ENCODE peak calls at places on chromosome X, in ten cellular contexts. One of them, this sample, is unnamed.

GRCh38 chrX:129576539-129576938 is 36.5 kb downstream of the OCRL start:
- DNase-seq in tibial artery: no peak
- DNase-seq in foreskin fibroblast: no peak
- DNase-seq in CD8-positive, alpha-beta T cell: no peak
- DNase-seq in endodermal cell: no peak
- DNase-seq in suprapubic skin: no peak
- DNase-seq in fibroblast of villous mesenchyme: no peak
- DNase-seq in cardiac fibroblast: no peak
- DNase-seq in iPS DF 6.9: no peak
- DNase-seq in dorsolateral prefrontal cortex: no peak
- DNase-seq in this sample: no peak

GRCh38 chrX:38262715-38263620 is 42.3 kb upstream of the SRPX start:
- DNase-seq in CD8-positive, alpha-beta T cell: no peak
- DNase-seq in dorsolateral prefrontal cortex: no peak
- DNase-seq in cardiac fibroblast: peak; percentile 8
- DNase-seq in tibial artery: no peak
- DNase-seq in endodermal cell: no peak
- DNase-seq in fibroblast of villous mesenchyme: peak; percentile 65
- DNase-seq in iPS DF 6.9: no peak
- DNase-seq in foreskin fibroblast: peak; percentile 47
- DNase-seq in suprapubic skin: no peak
- DNase-seq in this sample: no peak

GRCh38 chrX:65406532-65406931 is 128.1 kb downstream of the LAS1L start:
- DNase-seq in endodermal cell: no peak
- DNase-seq in iPS DF 6.9: no peak
- DNase-seq in tibial artery: no peak
- DNase-seq in cardiac fibroblast: no peak
- DNase-seq in CD8-positive, alpha-beta T cell: no peak
- DNase-seq in fibroblast of villous mesenchyme: no peak
- DNase-seq in foreskin fibroblast: no peak
- DNase-seq in suprapubic skin: no peak
- DNase-seq in dorsolateral prefrontal cortex: no peak
- DNase-seq in this sample: no peak

GRCh38 chrX:140177821-140178220 is 212.5 kb upstream of the CXorf66 start:
- DNase-seq in tibial artery: no peak
- DNase-seq in dorsolateral prefrontal cortex: no peak
- DNase-seq in foreskin fibroblast: no peak
- DNase-seq in cardiac fibroblast: no peak
- DNase-seq in suprapubic skin: no peak
- DNase-seq in endodermal cell: no peak
- DNase-seq in CD8-positive, alpha-beta T cell: no peak
- DNase-seq in iPS DF 6.9: peak; percentile 5
- DNase-seq in fibroblast of villous mesenchyme: no peak
- DNase-seq in this sample: no peak

GRCh38 chrX:119970574-119970973 is 27.0 kb upstream of the NKAP start:
- DNase-seq in iPS DF 6.9: no peak
- DNase-seq in dorsolateral prefrontal cortex: no peak
- DNase-seq in foreskin fibroblast: no peak
- DNase-seq in CD8-positive, alpha-beta T cell: no peak
- DNase-seq in cardiac fibroblast: no peak
- DNase-seq in endodermal cell: no peak
- DNase-seq in fibroblast of villous mesenchyme: no peak
- DNase-seq in tibial artery: no peak
- DNase-seq in suprapubic skin: no peak
- DNase-seq in this sample: no peak

GRCh38 chrX:153667281-153667831 is 6.3 kb downstream of the PNCK start:
- DNase-seq in foreskin fibroblast: no peak
- DNase-seq in dorsolateral prefrontal cortex: no peak
- DNase-seq in tibial artery: no peak
- DNase-seq in cardiac fibroblast: no peak
- DNase-seq in endodermal cell: peak; percentile 25
- DNase-seq in iPS DF 6.9: no peak
- DNase-seq in CD8-positive, alpha-beta T cell: no peak
- DNase-seq in fibroblast of villous mesenchyme: no peak
- DNase-seq in suprapubic skin: no peak
- DNase-seq in this sample: no peak

GRCh38 chrX:136750364-136750763 is 30.4 kb downstream of the ARHGEF6 start:
- DNase-seq in fibroblast of villous mesenchyme: peak; percentile 11
- DNase-seq in suprapubic skin: no peak
- DNase-seq in cardiac fibroblast: peak; percentile 27
- DNase-seq in foreskin fibroblast: no peak
- DNase-seq in iPS DF 6.9: no peak
- DNase-seq in dorsolateral prefrontal cortex: no peak
- DNase-seq in CD8-positive, alpha-beta T cell: no peak
- DNase-seq in endodermal cell: no peak
- DNase-seq in tibial artery: no peak
- DNase-seq in this sample: peak; percentile 27

GRCh38 chrX:34642849-34643248 is 14.2 kb downstream of the TMEM47 start:
- DNase-seq in suprapubic skin: no peak
- DNase-seq in dorsolateral prefrontal cortex: no peak
- DNase-seq in tibial artery: no peak
- DNase-seq in CD8-positive, alpha-beta T cell: no peak
- DNase-seq in endodermal cell: no peak
- DNase-seq in fibroblast of villous mesenchyme: no peak
- DNase-seq in foreskin fibroblast: no peak
- DNase-seq in cardiac fibroblast: no peak
- DNase-seq in iPS DF 6.9: no peak
- DNase-seq in this sample: no peak

GRCh38 chrX:10119399-10119990 is 37.3 kb upstream of the CLCN4 start:
- DNase-seq in endodermal cell: peak; percentile 86
- DNase-seq in dorsolateral prefrontal cortex: no peak
- DNase-seq in suprapubic skin: peak; percentile 82
- DNase-seq in tibial artery: peak; percentile 71
- DNase-seq in foreskin fibroblast: peak; percentile 45
- DNase-seq in fibroblast of villous mesenchyme: peak; percentile 91
- DNase-seq in iPS DF 6.9: peak; percentile 31
- DNase-seq in CD8-positive, alpha-beta T cell: peak; percentile 89
- DNase-seq in cardiac fibroblast: peak; percentile 90
- DNase-seq in this sample: peak; percentile 45

GRCh38 chrX:151153086-151153485 is 23.3 kb upstream of the GPR50 start:
- DNase-seq in cardiac fibroblast: peak; percentile 28
- DNase-seq in tibial artery: no peak
- DNase-seq in CD8-positive, alpha-beta T cell: no peak
- DNase-seq in dorsolateral prefrontal cortex: peak; percentile 41
- DNase-seq in fibroblast of villous mesenchyme: peak; percentile 16
- DNase-seq in foreskin fibroblast: peak; percentile 32
- DNase-seq in suprapubic skin: no peak
- DNase-seq in endodermal cell: peak; percentile 78
- DNase-seq in iPS DF 6.9: no peak
- DNase-seq in this sample: no peak

GRCh38 chrX:142938793-142939192 is 86.9 kb upstream of the SPANXN4 start:
- DNase-seq in foreskin fibroblast: no peak
- DNase-seq in cardiac fibroblast: no peak
- DNase-seq in suprapubic skin: no peak
- DNase-seq in endodermal cell: no peak
- DNase-seq in dorsolateral prefrontal cortex: no peak
- DNase-seq in fibroblast of villous mesenchyme: no peak
- DNase-seq in tibial artery: no peak
- DNase-seq in iPS DF 6.9: no peak
- DNase-seq in CD8-positive, alpha-beta T cell: no peak
- DNase-seq in this sample: no peak

GRCh38 chrX:13569479-13570244 is at the start of gene EGFL6:
- DNase-seq in endodermal cell: peak; percentile 74
- DNase-seq in dorsolateral prefrontal cortex: no peak
- DNase-seq in suprapubic skin: no peak
- DNase-seq in foreskin fibroblast: no peak
- DNase-seq in iPS DF 6.9: no peak
- DNase-seq in fibroblast of villous mesenchyme: no peak
- DNase-seq in CD8-positive, alpha-beta T cell: no peak
- DNase-seq in tibial artery: no peak
- DNase-seq in cardiac fibroblast: no peak
- DNase-seq in this sample: no peak

GRCh38 chrX:23369037-23369436 is 34.4 kb downstream of the PTCHD1 start:
- DNase-seq in dorsolateral prefrontal cortex: no peak
- DNase-seq in foreskin fibroblast: no peak
- DNase-seq in fibroblast of villous mesenchyme: no peak
- DNase-seq in endodermal cell: no peak
- DNase-seq in suprapubic skin: no peak
- DNase-seq in CD8-positive, alpha-beta T cell: no peak
- DNase-seq in iPS DF 6.9: no peak
- DNase-seq in cardiac fibroblast: no peak
- DNase-seq in tibial artery: no peak
- DNase-seq in this sample: no peak

DNA sequence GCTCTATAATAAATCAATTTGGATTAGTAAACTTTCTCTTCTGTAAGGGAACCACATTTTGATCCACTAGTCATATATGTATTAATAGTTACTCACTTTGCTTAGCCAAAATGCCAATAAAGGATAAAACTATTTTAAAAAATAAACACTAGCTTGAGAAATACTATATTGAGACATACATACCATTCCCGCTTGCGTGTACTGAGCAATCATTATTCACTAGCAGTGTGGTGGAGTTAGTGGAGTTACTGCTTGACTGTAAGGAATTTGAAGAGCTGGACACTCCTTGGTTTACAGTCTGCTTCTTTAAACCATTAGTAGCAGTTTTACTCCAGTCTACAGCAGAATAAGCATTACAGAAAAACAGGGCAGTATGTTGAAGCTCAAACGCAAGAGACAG is 10.8 kb upstream of the PHKA2 start:
- DNase-seq in tibial artery: no peak
- DNase-seq in CD8-positive, alpha-beta T cell: no peak
- DNase-seq in suprapubic skin: no peak
- DNase-seq in dorsolateral prefrontal cortex: no peak
- DNase-seq in cardiac fibroblast: peak; percentile 85
- DNase-seq in endodermal cell: no peak
- DNase-seq in iPS DF 6.9: no peak
- DNase-seq in fibroblast of villous mesenchyme: peak; percentile 66
- DNase-seq in foreskin fibroblast: peak; percentile 68
- DNase-seq in this sample: no peak
- H3K4me3 ChIP-seq in tibial artery: no peak overlapping the region
- H3K4me3 ChIP-seq in CD8-positive, alpha-beta T cell: no peak overlapping the region
- H3K4me3 ChIP-seq in suprapubic skin: no peak overlapping the region
- H3K4me3 ChIP-seq in dorsolateral prefrontal cortex: no peak overlapping the region
- H3K4me3 ChIP-seq in cardiac fibroblast: no peak overlapping the region
- H3K4me3 ChIP-seq in endodermal cell: no peak overlapping the region
- H3K4me3 ChIP-seq in iPS DF 6.9: no peak overlapping the region
- H3K4me3 ChIP-seq in fibroblast of villous mesenchyme: no peak overlapping the region
- H3K4me3 ChIP-seq in foreskin fibroblast: no peak overlapping the region
- H3K4me3 ChIP-seq in this sample: no peak overlapping the region

GRCh38 chrX:44903842-44904530 is 31.0 kb downstream of the KDM6A start:
- DNase-seq in foreskin fibroblast: no peak
- DNase-seq in cardiac fibroblast: no peak
- DNase-seq in suprapubic skin: no peak
- DNase-seq in CD8-positive, alpha-beta T cell: no peak
- DNase-seq in endodermal cell: no peak
- DNase-seq in fibroblast of villous mesenchyme: no peak
- DNase-seq in dorsolateral prefrontal cortex: no peak
- DNase-seq in tibial artery: no peak
- DNase-seq in iPS DF 6.9: no peak
- DNase-seq in this sample: no peak
- H3K4me3 ChIP-seq in foreskin fibroblast: no peak overlapping the region
- H3K4me3 ChIP-seq in cardiac fibroblast: no peak overlapping the region
- H3K4me3 ChIP-seq in suprapubic skin: no peak overlapping the region
- H3K4me3 ChIP-seq in CD8-positive, alpha-beta T cell: no peak overlapping the region
- H3K4me3 ChIP-seq in endodermal cell: no peak overlapping the region
- H3K4me3 ChIP-seq in fibroblast of villous mesenchyme: no peak overlapping the region
- H3K4me3 ChIP-seq in dorsolateral prefrontal cortex: no peak overlapping the region
- H3K4me3 ChIP-seq in tibial artery: no peak overlapping the region
- H3K4me3 ChIP-seq in iPS DF 6.9: no peak overlapping the region
- H3K4me3 ChIP-seq in this sample: no peak overlapping the region

GRCh38 chrX:1334854-1335253 is 1.7 kb upstream of the IL3RA start:
- DNase-seq in fibroblast of villous mesenchyme: no peak
- DNase-seq in suprapubic skin: no peak
- DNase-seq in dorsolateral prefrontal cortex: no peak
- DNase-seq in endodermal cell: no peak
- DNase-seq in tibial artery: no peak
- DNase-seq in foreskin fibroblast: no peak
- DNase-seq in CD8-positive, alpha-beta T cell: no peak
- DNase-seq in cardiac fibroblast: no peak
- DNase-seq in iPS DF 6.9: no peak
- DNase-seq in this sample: no peak

GRCh38 chrX:1341531-1342179 is 5.1 kb downstream of the IL3RA start:
- DNase-seq in foreskin fibroblast: no peak
- DNase-seq in dorsolateral prefrontal cortex: no peak
- DNase-seq in fibroblast of villous mesenchyme: no peak
- DNase-seq in tibial artery: no peak
- DNase-seq in endodermal cell: no peak
- DNase-seq in cardiac fibroblast: no peak
- DNase-seq in iPS DF 6.9: no peak
- DNase-seq in CD8-positive, alpha-beta T cell: no peak
- DNase-seq in suprapubic skin: no peak
- DNase-seq in this sample: no peak

GRCh38 chrX:1330605-1331004 is 6.0 kb upstream of the IL3RA start:
- DNase-seq in foreskin fibroblast: no peak
- DNase-seq in fibroblast of villous mesenchyme: no peak
- DNase-seq in suprapubic skin: no peak
- DNase-seq in CD8-positive, alpha-beta T cell: no peak
- DNase-seq in cardiac fibroblast: no peak
- DNase-seq in dorsolateral prefrontal cortex: no peak
- DNase-seq in iPS DF 6.9: no peak
- DNase-seq in endodermal cell: no peak
- DNase-seq in tibial artery: no peak
- DNase-seq in this sample: no peak

DNA sequence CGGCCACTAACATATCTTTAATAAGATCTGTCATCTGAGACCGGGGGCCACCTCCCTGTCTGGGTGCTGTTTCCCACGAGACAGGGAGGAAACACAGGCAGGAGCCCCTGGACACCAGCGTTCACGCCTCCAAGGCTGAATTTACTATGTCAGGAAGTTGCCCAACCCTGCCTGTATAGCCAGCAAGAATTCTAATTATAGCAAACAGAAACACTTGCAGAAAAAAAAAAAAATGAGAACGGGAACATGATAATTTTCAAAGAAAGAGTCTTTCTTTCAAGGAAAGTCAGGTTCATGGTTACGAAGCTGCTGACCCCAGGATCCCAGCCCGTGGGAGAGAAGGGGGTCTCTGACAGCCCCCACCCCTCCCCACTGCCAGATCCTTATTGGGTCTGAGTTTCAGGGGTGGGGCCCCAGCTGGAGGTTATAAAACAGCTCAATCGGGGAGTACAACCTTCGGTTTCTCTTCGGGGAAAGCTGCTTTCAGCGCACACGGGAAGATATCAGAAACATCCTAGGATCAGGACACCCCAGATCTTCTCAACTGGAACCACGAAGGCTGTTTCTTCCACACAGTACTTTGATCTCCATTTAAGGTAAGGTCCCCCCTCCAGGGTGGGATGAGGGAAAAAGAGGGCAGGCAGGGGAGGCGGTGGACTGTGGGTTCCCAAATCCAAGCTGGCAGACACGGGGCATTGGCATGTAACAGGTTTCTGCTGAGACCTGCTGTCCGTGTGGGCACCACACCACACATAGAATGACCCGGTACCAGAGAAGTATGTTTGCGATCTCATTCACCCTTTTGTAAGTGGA is at the start of gene IL3RA:
- DNase-seq in cardiac fibroblast: peak; percentile 40
- DNase-seq in fibroblast of villous mesenchyme: peak; percentile 33
- DNase-seq in endodermal cell: no peak
- DNase-seq in suprapubic skin: no peak
- DNase-seq in CD8-positive, alpha-beta T cell: no peak
- DNase-seq in tibial artery: peak; percentile 68
- DNase-seq in iPS DF 6.9: no peak
- DNase-seq in dorsolateral prefrontal cortex: no peak
- DNase-seq in foreskin fibroblast: no peak
- DNase-seq in this sample: no peak
- H3K4me3 ChIP-seq in cardiac fibroblast: peak within 1 kb of the TSS; percentile 25
- H3K4me3 ChIP-seq in fibroblast of villous mesenchyme: peak within 1 kb of the TSS; percentile 34
- H3K4me3 ChIP-seq in endodermal cell: no peak within 1 kb of the TSS
- H3K4me3 ChIP-seq in suprapubic skin: peak within 1 kb of the TSS; percentile 50
- H3K4me3 ChIP-seq in CD8-positive, alpha-beta T cell: peak within 1 kb of the TSS; percentile 40
- H3K4me3 ChIP-seq in tibial artery: peak within 1 kb of the TSS; percentile 51
- H3K4me3 ChIP-seq in iPS DF 6.9: no peak within 1 kb of the TSS
- H3K4me3 ChIP-seq in dorsolateral prefrontal cortex: peak within 1 kb of the TSS; percentile 19
- H3K4me3 ChIP-seq in foreskin fibroblast: peak within 1 kb of the TSS; percentile 48
- H3K4me3 ChIP-seq in this sample: peak within 1 kb of the TSS; percentile 45

GRCh38 chrX:86148024-86148511 is at the start of gene DACH2:
- DNase-seq in CD8-positive, alpha-beta T cell: peak; percentile 12
- DNase-seq in iPS DF 6.9: peak; percentile 43
- DNase-seq in cardiac fibroblast: peak; percentile 65
- DNase-seq in tibial artery: peak; percentile 48
- DNase-seq in dorsolateral prefrontal cortex: peak; percentile 82
- DNase-seq in fibroblast of villous mesenchyme: peak; percentile 25
- DNase-seq in suprapubic skin: peak; percentile 69
- DNase-seq in foreskin fibroblast: peak; percentile 11
- DNase-seq in endodermal cell: peak; percentile 95
- DNase-seq in this sample: no peak
- H3K4me3 ChIP-seq in CD8-positive, alpha-beta T cell: peak within 1 kb of the TSS; percentile 37
- H3K4me3 ChIP-seq in iPS DF 6.9: peak within 1 kb of the TSS; percentile 63
- H3K4me3 ChIP-seq in cardiac fibroblast: peak within 1 kb of the TSS; percentile 36
- H3K4me3 ChIP-seq in tibial artery: peak within 1 kb of the TSS; percentile 46
- H3K4me3 ChIP-seq in dorsolateral prefrontal cortex: peak within 1 kb of the TSS; percentile 54
- H3K4me3 ChIP-seq in fibroblast of villous mesenchyme: peak within 1 kb of the TSS; percentile 43
- H3K4me3 ChIP-seq in suprapubic skin: peak within 1 kb of the TSS; percentile 51
- H3K4me3 ChIP-seq in foreskin fibroblast: peak within 1 kb of the TSS; percentile 36
- H3K4me3 ChIP-seq in endodermal cell: peak within 1 kb of the TSS; percentile 86
- H3K4me3 ChIP-seq in this sample: peak within 1 kb of the TSS; percentile 61

This sample was measured in epithelial cell of proximal tubule.